ENCODE peak calls at places on chromosome 18, in seven cellular contexts. T is kidney, L is OCI-LY7, B is A549, P is psoas muscle, Z is prostate gland, R is cardiac muscle cell. X is an unnamed sample.

GRCh38 chr18:21769206-21769605 is 28.6 kb downstream of the MIB1 start:
- DNase-seq in T (no peak), L (no peak), B (no peak), P (no peak), Z (no peak), R (no peak), X (no peak)

GRCh38 chr18:3281456-3282400 is 19.8 kb downstream of the MYL12B start:
- DNase-seq in T (no peak), L (peak), B (peak), P (no peak), Z (peak), R (peak), X (peak)

GRCh38 chr18:37247499-37248161 is 318.0 kb downstream of the CELF4 start:
- DNase-seq in T (no peak), L (no peak), B (no peak), P (no peak), Z (no peak), R (no peak), X (no peak)

GRCh38 chr18:42068030-42068429 is 113.0 kb downstream of the PIK3C3 start:
- DNase-seq in T (no peak), L (no peak), B (no peak), P (no peak), Z (no peak), R (no peak), X (no peak)

GRCh38 chr18:34548973-34549294 is 161.2 kb upstream of the DTNA start:
- DNase-seq in T (no peak), L (no peak), B (no peak), P (no peak), Z (no peak), R (no peak), X (no peak)

GRCh38 chr18:67776929-67777328 is 260.4 kb upstream of the DSEL start:
- DNase-seq in T (no peak), L (no peak), B (no peak), P (no peak), Z (no peak), R (peak), X (no peak)

GRCh38 chr18:38368886-38369285 is 803.3 kb upstream of the CELF4 start:
- DNase-seq in T (no peak), L (no peak), B (no peak), P (no peak), Z (no peak), R (no peak), X (no peak)

GRCh38 chr18:63997041-63997440 is 27.2 kb downstream of the SERPINB8 start:
- DNase-seq in T (no peak), L (no peak), B (no peak), P (no peak), Z (no peak), R (no peak), X (no peak)

GRCh38 chr18:74831571-74832250 is 234.0 kb downstream of the ZNF407 start:
- DNase-seq in T (peak), L (no peak), B (no peak), P (no peak), Z (no peak), R (no peak), X (no peak)

GRCh38 chr18:48032876-48033769 is 102.7 kb upstream of the SMAD2 start:
- DNase-seq in T (peak), L (no peak), B (no peak), P (no peak), Z (no peak), R (peak), X (no peak)

GRCh38 chr18:48034651-48035555 is 104.4 kb upstream of the SMAD2 start:
- DNase-seq in T (peak), L (no peak), B (no peak), P (no peak), Z (no peak), R (no peak), X (no peak)

GRCh38 chr18:48036191-48036590 is 105.7 kb upstream of the SMAD2 start:
- DNase-seq in T (peak), L (no peak), B (no peak), P (peak), Z (no peak), R (peak), X (no peak)

GRCh38 chr18:48035556-48035860 is 105.0 kb upstream of the SMAD2 start:
- DNase-seq in T (peak), L (no peak), B (no peak), P (no peak), Z (no peak), R (no peak), X (no peak)

GRCh38 chr18:48033770-48034650 is 103.6 kb upstream of the SMAD2 start:
- DNase-seq in T (peak), L (no peak), B (no peak), P (no peak), Z (no peak), R (no peak), X (no peak)
- H3K27ac ChIP-seq in T (no peak), L (no peak), B (no peak), P (no peak), Z (no peak), R (peak), X (no peak)

GRCh38 chr18:2223859-2224258 is 347.4 kb downstream of the METTL4 start:
- DNase-seq in T (no peak), L (peak), B (peak), P (no peak), Z (no peak), R (peak), X (peak)
- TF ChIP-seq CTCF in T (peak), L (peak), B (peak), P (peak), Z (peak), R (peak), X (peak)

DNA sequence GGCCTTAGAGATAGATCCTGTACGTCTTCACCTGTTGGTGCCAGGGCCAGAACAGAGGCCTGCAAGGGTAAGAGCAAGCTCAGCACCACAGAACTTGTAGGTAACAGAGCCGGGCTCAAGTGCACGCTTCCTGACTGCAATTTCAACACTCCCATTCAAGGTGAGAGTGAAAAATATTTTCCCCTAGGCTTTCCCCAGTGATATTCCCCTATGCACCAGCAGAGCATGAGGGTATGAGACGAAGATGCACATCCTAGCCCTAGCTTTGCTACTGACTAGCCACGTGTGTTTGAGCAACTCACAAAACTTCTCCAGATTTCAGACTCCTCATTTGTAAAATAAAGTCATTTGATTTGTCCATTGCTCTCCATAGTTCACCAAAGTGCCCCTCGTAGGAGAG is 411.6 kb downstream of the ZNF521 start:
- DNase-seq in T (no peak), L (no peak), B (no peak), P (no peak), Z (no peak), R (no peak), X (no peak)
- H3K27ac ChIP-seq in T (no peak), L (no peak), B (no peak), P (no peak), Z (no peak), R (no peak), X (no peak)

GRCh38 chr18:54806526-54806925 is 21.8 kb upstream of the RAB27B start:
- DNase-seq in T (no peak), L (no peak), B (no peak), P (no peak), Z (no peak), R (peak), X (no peak)
- TF ChIP-seq CTCF in T (no peak), L (no peak), B (no peak), P (no peak), Z (no peak), R (no peak), X (no peak)

GRCh38 chr18:44699571-44700261 is 19.0 kb downstream of the SETBP1 start:
- DNase-seq in T (peak), L (no peak), B (no peak), P (no peak), Z (no peak), R (no peak), X (no peak)
- H3K27ac ChIP-seq in T (peak), L (no peak), B (no peak), P (peak), Z (peak), R (peak), X (peak)

GRCh38 chr18:48749768-48750167 is 201.0 kb downstream of the SMAD7 start:
- DNase-seq in T (peak), L (no peak), B (no peak), P (peak), Z (no peak), R (peak), X (peak)
- TF ChIP-seq CTCF in T (no peak), L (no peak), B (no peak), P (no peak), Z (no peak), R (peak), X (no peak)